ENCODE peak calls at places on chromosomes 7 and 10, in five cellular contexts. A is activated T-cell treated with anti-CD3 and anti-CD28 coated beads for 1 hour, V is HCEC 1CT, E is NCI-H2081, H is HAP-1. Y is an unnamed sample.

GRCh38 chr7:130852867-130853266 is 118.9 kb upstream of the KLF14 start:
- DNase-seq in A (no peak), V (no peak), E (no peak), H (no peak), Y (no peak)

GRCh38 chr7:7821517-7821916 is 103.1 kb upstream of the RPA3 start:
- DNase-seq in A (no peak), V (no peak), E (no peak), H (no peak), Y (no peak)

GRCh38 chr10:79414714-79415113 is 30.7 kb downstream of the ZCCHC24 start:
- DNase-seq in A (no peak), V (no peak), E (no peak), H (no peak), Y (no peak)

GRCh38 chr7:153193144-153193595 is 433.6 kb downstream of the ACTR3B start:
- DNase-seq in A (no peak), V (no peak), E (peak), H (peak), Y (no peak)

GRCh38 chr7:28298870-28299484 is 113.3 kb upstream of the CREB5 start:
- DNase-seq in A (no peak), V (peak), E (peak), H (peak), Y (no peak)

GRCh38 chr10:95408148-95408930 is 117.5 kb upstream of the PDLIM1 start:
- DNase-seq in A (no peak), V (no peak), E (no peak), H (no peak), Y (no peak)

GRCh38 chr7:16811555-16811954 is 6.8 kb upstream of the AGR2 start:
- DNase-seq in A (no peak), V (peak), E (no peak), H (no peak), Y (no peak)

GRCh38 chr7:37007731-37008130 is 283.4 kb upstream of the AOAH start:
- DNase-seq in A (no peak), V (no peak), E (no peak), H (no peak), Y (no peak)

GRCh38 chr7:33887576-33887975 is 17.8 kb upstream of the BMPER start:
- DNase-seq in A (no peak), V (no peak), E (no peak), H (no peak), Y (no peak)

Y was measured in NCI-H446 treated with DMSO at 0.1 percent for 48 hours.